ENCODE peak calls at places on chromosomes 16 and 17, in four cellular contexts. G, X, A and P are unnamed samples.

GRCh38 chr17:44241104-44241503 is 21.6 kb upstream of the UBTF start:
- DNase-seq in A (no peak), X (no peak), G (no peak), P (no peak)

GRCh38 chr17:56912105-56912999 is 1.5 kb downstream of the TRIM25 start:
- DNase-seq in A (no peak), G (no peak), X (no peak), P (no peak)

GRCh38 chr17:73800893-73801292 is 156.6 kb upstream of the SDK2 start:
- DNase-seq in G (no peak), X (no peak), A (no peak), P (no peak)

GRCh38 chr16:87543436-87544191 is 50.8 kb upstream of the ZCCHC14 start:
- DNase-seq in X (no peak), G (no peak), A (no peak), P (no peak)

GRCh38 chr16:85752511-85753420 is 1.9 kb upstream of the C16orf74 start:
- DNase-seq in X (peak), A (peak), G (no peak), P (no peak)

GRCh38 chr17:53571342-53571741 is 251.4 kb upstream of the KIF2B start:
- DNase-seq in X (no peak), G (no peak), A (no peak), P (no peak)

GRCh38 chr17:78535285-78536197 is 41.7 kb downstream of the DNAH17 start:
- DNase-seq in X (no peak), A (no peak), G (no peak), P (no peak)

GRCh38 chr17:181213-182163 is at the start of gene DOC2B:
- DNase-seq in X (peak), A (peak), G (no peak), P (peak)

GRCh38 chr17:79789943-79790804 is 6.7 kb downstream of the CBX8 start:
- DNase-seq in A (peak), X (peak), G (no peak), P (peak)

GRCh38 chr17:57475786-57476185 is 219.5 kb downstream of the MSI2 start:
- DNase-seq in X (no peak), A (no peak), G (no peak), P (no peak)

GRCh38 chr16:48629016-48629415 is 19.0 kb upstream of the N4BP1 start:
- DNase-seq in X (no peak), G (no peak), A (no peak), P (no peak)

GRCh38 chr17:64358261-64358788 is 32.3 kb downstream of the PECAM1 start:
- DNase-seq in X (no peak), G (no peak), A (no peak), P (no peak)

GRCh38 chr16:88560722-88561484 is 9.3 kb upstream of the ZC3H18 start:
- DNase-seq in A (peak), G (no peak), X (peak), P (peak)

GRCh38 chr16:57479043-57479421 is 7.3 kb downstream of the DOK4 start:
- DNase-seq in G (no peak), X (no peak), A (no peak), P (no peak)

GRCh38 chr17:17959520-17960361 is 12.5 kb downstream of the TOM1L2 start:
- DNase-seq in G (no peak), A (no peak), X (no peak), P (no peak)

GRCh38 chr17:42979511-42980273 is at the start of gene PTGES3L:
- DNase-seq in G (peak), A (peak), X (peak), P (peak)

GRCh38 chr17:69336996-69337395 is 10.1 kb upstream of the ABCA5 start:
- DNase-seq in G (no peak), X (no peak), A (no peak), P (no peak)

GRCh38 chr17:69898606-69899005 is 176.4 kb upstream of the KCNJ16 start:
- DNase-seq in X (no peak), G (no peak), A (no peak), P (no peak)

GRCh38 chr17:45310380-45311324 is 6.2 kb downstream of the MAP3K14 start:
- DNase-seq in X (no peak), G (no peak), A (no peak), P (no peak)

GRCh38 chr16:16045879-16046278 is 96.5 kb downstream of the ABCC1 start:
- DNase-seq in A (peak), X (peak), G (no peak), P (no peak)

GRCh38 chr17:82216301-82217119 is 3.9 kb upstream of the CCDC57 start:
- DNase-seq in G (no peak), X (no peak), A (no peak), P (no peak)

GRCh38 chr17:12789976-12790805 is 893 bp downstream of the ARHGAP44 start:
- DNase-seq in A (peak), X (peak), G (no peak), P (peak)

GRCh38 chr16:67017810-67018488 is 11.0 kb upstream of the CBFB start:
- DNase-seq in X (peak), G (no peak), A (peak), P (peak)

GRCh38 chr17:78168906-78169793 is 769 bp downstream of the SYNGR2 start:
- DNase-seq in X (peak), A (peak), G (no peak), P (peak)

GRCh38 chr16:27729516-27730304 is 179.8 kb downstream of the KATNIP start:
- DNase-seq in G (no peak), X (no peak), A (no peak), P (no peak)

GRCh38 chr16:49608095-49608494 is 234.5 kb downstream of the C16orf78 start:
- DNase-seq in X (no peak), G (no peak), A (peak), P (no peak)

GRCh38 chr16:89334461-89334860 is 117.0 kb downstream of the ZNF778 start:
- DNase-seq in G (no peak), A (no peak), X (no peak), P (no peak)

GRCh38 chr17:50459081-50459676 is 9.5 kb downstream of the CHAD start:
- DNase-seq in X (no peak), G (no peak), A (no peak), P (no peak)

DNA sequence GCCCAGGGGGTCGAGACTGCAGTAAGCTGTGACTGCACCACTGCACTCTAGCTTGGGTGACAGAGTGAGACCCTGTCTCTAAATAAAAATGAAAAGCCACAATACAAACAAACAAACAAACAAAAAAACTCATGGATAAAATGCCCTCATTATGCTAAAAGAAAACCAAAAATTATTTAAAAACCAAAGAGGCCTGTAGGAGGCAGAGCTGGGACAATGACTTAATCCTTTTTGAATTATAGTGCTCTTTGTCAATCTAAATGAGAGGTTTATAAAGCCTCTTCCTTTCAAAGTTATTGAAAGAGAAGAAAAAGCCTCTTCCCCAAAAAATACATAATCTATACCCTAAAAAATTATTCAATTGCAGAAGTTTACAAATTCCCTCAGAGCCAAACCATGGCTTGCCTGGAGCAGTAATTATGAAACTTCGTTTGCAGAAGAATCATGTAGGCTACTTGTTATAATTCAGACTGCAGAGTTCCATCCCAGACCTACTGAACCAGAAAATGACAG is 18.5 kb downstream of the CRLF3 start:
- DNase-seq in A (no peak), G (no peak), X (no peak), P (no peak)
- TF ChIP-seq CTCF in A (peak), G (no peak), X (no peak), P (no peak)

DNA sequence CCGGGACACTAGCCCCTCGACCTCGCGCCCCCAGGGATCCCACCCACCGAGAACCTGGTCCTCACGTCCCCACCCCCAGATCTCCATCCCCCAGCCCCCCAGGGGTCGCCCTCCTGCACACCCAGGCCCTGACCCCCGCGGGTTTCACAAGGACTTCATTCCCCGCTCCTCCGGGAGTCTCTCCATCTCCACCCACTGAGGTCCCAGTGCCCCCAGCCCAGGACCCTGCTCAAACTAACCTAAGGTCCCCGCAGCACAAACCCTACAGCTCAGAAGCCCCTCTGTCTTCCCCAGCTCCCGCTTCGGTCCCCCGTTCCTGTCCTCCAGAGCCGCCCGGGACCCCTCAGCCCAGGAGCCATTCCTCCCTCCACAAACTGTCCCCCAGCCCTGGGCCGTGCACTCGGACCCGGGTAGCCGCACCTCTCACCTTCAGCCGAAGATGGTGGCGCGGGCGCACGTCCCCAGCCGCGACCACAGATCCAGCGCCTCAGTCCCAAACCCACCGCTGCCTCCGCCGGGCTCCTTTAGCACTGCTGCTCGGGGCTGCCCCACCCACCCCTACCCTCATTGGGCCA is at the start of gene MYH10:
- DNase-seq in X (no peak), G (no peak), A (no peak), P (no peak)
- TF ChIP-seq CTCF in X (no peak), G (peak), A (peak), P (no peak)

DNA sequence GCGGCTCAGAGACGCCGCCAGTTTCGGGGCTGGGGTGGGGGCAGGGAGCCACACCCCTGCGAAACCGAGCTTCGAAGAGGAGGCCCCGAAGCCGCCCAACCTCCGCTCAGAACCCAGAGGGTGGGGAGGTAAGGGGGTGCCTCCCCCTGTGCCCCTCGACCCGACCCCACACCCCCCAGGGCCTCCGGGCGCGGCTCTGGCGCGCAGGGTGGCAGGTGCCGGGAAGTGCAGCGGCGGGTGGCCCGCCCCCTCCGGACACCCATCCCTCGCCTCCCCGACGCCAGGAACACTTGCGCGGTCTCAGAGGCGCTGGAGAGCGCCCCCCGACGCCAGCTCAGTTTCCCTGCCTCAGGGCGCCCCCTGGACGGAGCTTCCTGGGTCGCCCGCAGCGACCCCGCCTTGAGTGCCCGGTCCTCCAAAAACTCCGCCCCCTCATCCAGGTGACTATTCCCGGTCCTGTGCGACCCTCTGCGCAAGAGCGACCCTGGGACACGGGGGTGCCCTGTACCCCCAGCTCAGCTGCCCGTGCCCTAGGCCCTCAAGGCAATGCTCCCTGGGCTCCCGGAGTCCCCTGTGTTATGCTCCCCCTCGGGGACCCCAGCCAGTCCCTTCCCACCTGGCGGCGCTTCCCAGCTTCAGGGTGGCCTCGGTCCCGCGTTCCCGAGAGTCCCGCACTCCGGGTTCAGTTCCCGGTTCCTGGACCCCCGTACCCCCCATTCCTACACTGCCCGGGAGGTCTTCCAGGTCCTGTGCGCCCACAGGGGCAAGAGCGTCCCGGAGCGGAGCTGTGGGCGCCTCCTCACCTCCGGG is 562 bp downstream of the PPL start:
- DNase-seq in X (no peak), A (peak), G (no peak), P (peak)
- TF ChIP-seq CTCF in X (no peak), A (peak), G (peak), P (peak)

DNA sequence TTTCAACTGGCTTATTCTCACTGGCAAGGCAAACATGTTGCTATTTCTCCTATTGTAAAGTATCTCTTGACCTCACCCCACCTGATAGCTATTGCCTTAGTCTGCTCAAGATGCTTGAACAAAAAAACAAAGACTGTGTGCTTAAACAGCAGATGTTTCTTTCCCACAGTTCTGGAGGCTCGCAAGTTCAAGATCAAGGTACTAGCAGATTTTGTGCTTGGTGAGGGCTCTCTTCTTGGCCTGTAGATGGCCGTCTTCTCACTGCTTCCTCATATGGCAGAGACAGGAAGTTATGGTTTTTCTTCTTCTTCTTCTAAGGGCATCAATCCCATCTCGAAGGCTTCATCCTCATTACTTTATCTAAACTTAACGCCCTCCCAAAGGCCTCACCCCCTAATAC is 109.7 kb upstream of the CLEC3A start:
- DNase-seq in X (no peak), A (no peak), G (no peak), P (no peak)
- TF ChIP-seq CTCF in X (no peak), A (no peak), G (no peak), P (no peak)

GRCh38 chr17:28749516-28750177 is 5.8 kb downstream of the TRAF4 start:
- DNase-seq in A (no peak), X (no peak), G (no peak), P (no peak)
- TF ChIP-seq CTCF in A (no peak), X (no peak), G (no peak), P (no peak)

DNA sequence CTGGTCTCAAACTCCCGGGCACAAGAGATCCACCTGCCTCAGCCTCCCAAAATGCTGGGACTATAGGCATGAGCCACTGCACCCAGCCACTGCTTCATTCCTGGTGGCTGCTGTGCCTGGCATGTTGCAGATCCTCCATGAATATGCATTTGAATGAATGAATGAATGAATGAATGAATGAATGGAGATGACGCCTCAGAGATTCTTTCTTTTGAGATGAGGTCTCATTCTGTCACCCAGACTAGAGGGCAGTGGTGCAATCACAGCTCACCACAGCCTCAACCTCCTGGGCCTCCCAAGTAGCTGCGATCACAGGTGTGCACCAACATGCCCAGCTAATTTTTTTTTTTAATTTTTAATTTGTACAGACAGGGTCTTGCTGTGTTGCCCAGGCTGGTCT is 5.2 kb downstream of the SPN start:
- DNase-seq in A (no peak), G (no peak), X (no peak), P (no peak)
- TF ChIP-seq CTCF in A (no peak), G (no peak), X (no peak), P (no peak)